ENCODE peak calls at places on chromosomes 3 and 15, in nine cellular contexts. O is brain microvascular endothelial cell; D is GM19239; S is GM20000; G is NCI-H345; J is stimulated activated CD4-positive, alpha-beta T cell treated with anti-CD3 and anti-CD28 coated beads, Interleukin-12 subunit alpha, Interleukin-12 subunit beta, amount 100 ng/mL, for 4 hours; P is ureter; E is HT1080; L is NCI-H1436. A is an unnamed sample.
A peak's percentile ranks its signal among the peaks of the same experiment; 100 is the strongest.

GRCh38 chr3:32842531-32842931 is 24.7 kb downstream of the TRIM71 start:
- DNase-seq in O (no peak), D (no peak), S (no peak), G (no peak), J (no peak), P (no peak), E (peak; percentile 11), L (no peak), A (peak; percentile 24)

GRCh38 chr3:70249509-70250160 is 62.8 kb downstream of the MDFIC2 start:
- DNase-seq in O (peak; percentile 94), D (no peak), S (no peak), G (no peak), J (no peak), P (no peak), E (peak; percentile 85), L (no peak), A (no peak)

GRCh38 chr3:96266395-96267187 is 547.8 kb upstream of the EPHA6 start:
- DNase-seq in O (no peak), D (no peak), S (no peak), G (no peak), J (no peak), P (no peak), E (peak; percentile 60), L (no peak), A (no peak)

GRCh38 chr3:58608648-58609047 is 31.5 kb upstream of the FAM107A start:
- DNase-seq in O (no peak), D (no peak), S (no peak), G (peak; percentile 3), J (no peak), P (no peak), E (no peak), L (no peak), A (no peak)

GRCh38 chr3:66592927-66593625 is 92.3 kb upstream of the LRIG1 start:
- DNase-seq in O (peak; percentile 27), D (no peak), S (no peak), G (no peak), J (no peak), P (no peak), E (no peak), L (no peak), A (no peak)

GRCh38 chr3:176106380-176106779 is 1090.9 kb downstream of the TBL1XR1 start:
- DNase-seq in O (no peak), D (no peak), S (no peak), G (no peak), J (no peak), P (no peak), E (no peak), L (no peak), A (no peak)

GRCh38 chr15:91308209-91308608 is 208.2 kb downstream of the SV2B start:
- DNase-seq in O (no peak), D (no peak), S (no peak), G (no peak), J (no peak), P (no peak), E (no peak), L (no peak), A (no peak)

GRCh38 chr3:66520716-66521115 is 19.9 kb upstream of the LRIG1 start:
- DNase-seq in O (no peak), D (no peak), S (no peak), G (no peak), J (no peak), P (no peak), E (peak; percentile 24), L (no peak), A (no peak)

GRCh38 chr15:100221461-100222348 is 120.1 kb downstream of the ADAMTS17 start:
- DNase-seq in O (no peak), D (no peak), S (no peak), G (no peak), J (no peak), P (no peak), E (no peak), L (no peak), A (no peak)

GRCh38 chr15:42145546-42146455 is 10.6 kb downstream of the PLA2G4F start:
- DNase-seq in O (no peak), D (no peak), S (no peak), G (no peak), J (no peak), P (no peak), E (no peak), L (no peak), A (no peak)

GRCh38 chr3:9812870-9813483 is 2.9 kb downstream of the TTLL3 start:
- DNase-seq in O (no peak), D (no peak), S (no peak), G (no peak), J (no peak), P (no peak), E (no peak), L (no peak), A (no peak)

GRCh38 chr3:108380128-108380795 is 83.9 kb downstream of the HHLA2 start:
- DNase-seq in O (no peak), D (no peak), S (no peak), G (no peak), J (no peak), P (no peak), E (no peak), L (peak; percentile 8), A (no peak)

GRCh38 chr3:10015476-10015904 is 10.7 kb upstream of the FANCD2 start:
- DNase-seq in O (peak; percentile 92), D (no peak), S (no peak), G (no peak), J (no peak), P (peak; percentile 91), E (peak; percentile 86), L (no peak), A (peak; percentile 70)

GRCh38 chr3:159907828-159908227 is 80.8 kb upstream of the IL12A start:
- DNase-seq in O (no peak), D (no peak), S (no peak), G (no peak), J (no peak), P (no peak), E (no peak), L (no peak), A (no peak)

GRCh38 chr3:59775781-59776270 is 726.0 kb upstream of the CFAP20DC start:
- DNase-seq in O (no peak), D (no peak), S (no peak), G (no peak), J (no peak), P (no peak), E (no peak), L (no peak), A (no peak)

GRCh38 chr15:69017978-69018377 is 3.5 kb downstream of the NOX5 start:
- DNase-seq in O (no peak), D (no peak), S (no peak), G (no peak), J (no peak), P (no peak), E (no peak), L (no peak), A (no peak)

GRCh38 chr15:78012643-78013077 is 64.9 kb downstream of the TBC1D2B start:
- DNase-seq in O (no peak), D (no peak), S (no peak), G (no peak), J (no peak), P (peak; percentile 84), E (no peak), L (no peak), A (peak; percentile 85)

GRCh38 chr15:87941606-87942005 is 314.9 kb downstream of the NTRK3 start:
- DNase-seq in O (no peak), D (no peak), S (no peak), G (no peak), J (no peak), P (no peak), E (no peak), L (no peak), A (no peak)

GRCh38 chr3:96192951-96193350 is 621.4 kb upstream of the EPHA6 start:
- DNase-seq in O (no peak), D (no peak), S (no peak), G (no peak), J (no peak), P (no peak), E (no peak), L (no peak), A (no peak)

GRCh38 chr3:58497074-58497473 is 5.2 kb downstream of the KCTD6 start:
- DNase-seq in O (no peak), D (no peak), S (no peak), G (peak; percentile 76), J (no peak), P (no peak), E (no peak), L (no peak), A (no peak)

A was measured in colonic mucosa.